ENCODE peak calls at places on chromosomes 4 and X, in eight cellular contexts. V is tibial nerve, N is SW 1271, D is thoracic aorta, Y is left cardiac atrium, J is aorta, P is suprapubic skin, R is frontal cortex. I is an unnamed sample.

GRCh38 chr4:54063224-54063623 is 1.2 kb downstream of the CHIC2 start:
- DNase-seq in V (no peak), N (peak; percentile 35), D (no peak), Y (no peak), J (no peak), P (no peak), R (no peak), I (no peak)

GRCh38 chr4:141860974-141861373 is 224.6 kb downstream of the IL15 start:
- DNase-seq in V (no peak), N (peak; percentile 1), D (no peak), Y (no peak), J (no peak), P (no peak), R (no peak), I (no peak)

GRCh38 chr4:168598191-168598590 is 101.3 kb downstream of the PALLD start:
- DNase-seq in V (no peak), N (no peak), D (no peak), Y (no peak), J (no peak), P (no peak), R (no peak), I (no peak)

GRCh38 chr4:82423245-82424054 is 6.8 kb downstream of the HNRNPDL start:
- DNase-seq in V (no peak), N (peak; percentile 33), D (no peak), Y (no peak), J (no peak), P (no peak), R (no peak), I (no peak)

GRCh38 chr4:56958111-56958517 is 19.3 kb downstream of the NOA1 start:
- DNase-seq in V (peak; percentile 87), N (no peak), D (peak; percentile 79), Y (peak; percentile 94), J (peak; percentile 92), P (peak; percentile 92), R (no peak), I (peak; percentile 86)

GRCh38 chrX:118528089-118528753 is 32.6 kb downstream of the DOCK11 start:
- DNase-seq in V (no peak), N (no peak), D (no peak), Y (no peak), J (no peak), P (no peak), R (no peak), I (no peak)

GRCh38 chr4:85677286-85677685 is 202.3 kb downstream of the ARHGAP24 start:
- DNase-seq in V (no peak), N (no peak), D (no peak), Y (no peak), J (no peak), P (no peak), R (no peak), I (no peak)

GRCh38 chr4:147831452-147832192 is 99.7 kb downstream of the ARHGAP10 start:
- DNase-seq in V (peak; percentile 67), N (peak; percentile 76), D (peak; percentile 31), Y (peak; percentile 46), J (peak; percentile 53), P (no peak), R (no peak), I (no peak)

GRCh38 chr4:123652501-123652900 is 255.9 kb downstream of the SPRY1 start:
- DNase-seq in V (no peak), N (no peak), D (no peak), Y (no peak), J (no peak), P (no peak), R (no peak), I (no peak)

GRCh38 chrX:18873189-18873791 is 110.6 kb downstream of the PHKA2 start:
- DNase-seq in V (no peak), N (peak; percentile 0), D (no peak), Y (peak; percentile 58), J (peak; percentile 53), P (no peak), R (no peak), I (peak; percentile 66)

GRCh38 chr4:128812360-128812958 is 3.0 kb downstream of the JADE1 start:
- DNase-seq in V (peak; percentile 21), N (peak; percentile 58), D (peak; percentile 12), Y (peak; percentile 50), J (peak; percentile 63), P (peak; percentile 81), R (no peak), I (peak; percentile 80)

GRCh38 chr4:85510632-85510984 is 35.7 kb downstream of the ARHGAP24 start:
- DNase-seq in V (no peak), N (no peak), D (no peak), Y (no peak), J (no peak), P (no peak), R (no peak), I (no peak)

GRCh38 chrX:38614485-38614884 is 53.1 kb downstream of the TSPAN7 start:
- DNase-seq in V (no peak), N (no peak), D (no peak), Y (no peak), J (no peak), P (no peak), R (no peak), I (no peak)

GRCh38 chrX:81708506-81708905 is 506.6 kb downstream of the SH3BGRL start:
- DNase-seq in V (no peak), N (no peak), D (no peak), Y (no peak), J (no peak), P (no peak), R (no peak), I (no peak)